ENCODE peak calls at places on chromosomes 13 and 19, in four cellular contexts. G, U, D and C are unnamed samples.

GRCh38 chr13:28049880-28050871 is 50.2 kb downstream of the FLT3 start:
- DNase-seq in G (no peak), U (no peak), D (no peak), C (no peak)

GRCh38 chr19:17475541-17476115 is 5.3 kb downstream of the SLC27A1 start:
- DNase-seq in G (peak; percentile 83), U (peak; percentile 72), D (peak; percentile 74), C (peak; percentile 83)

GRCh38 chr19:16209266-16209665 is 11.6 kb downstream of the AP1M1 start:
- DNase-seq in G (no peak), U (no peak), D (no peak), C (no peak)

GRCh38 chr19:57620673-57621348 is 6.8 kb downstream of the ZNF134 start:
- DNase-seq in G (no peak), U (peak; percentile 18), D (no peak), C (no peak)

GRCh38 chr19:49506575-49507105 is 5.8 kb upstream of the FCGRT start:
- DNase-seq in G (peak; percentile 50), U (peak; percentile 66), D (peak; percentile 61), C (peak; percentile 22)

GRCh38 chr19:4589579-4590410 is 30.3 kb upstream of the SEMA6B start:
- DNase-seq in G (no peak), U (no peak), D (no peak), C (no peak)

GRCh38 chr19:29810504-29810871 is 1.3 kb upstream of the CCNE1 start:
- DNase-seq in G (no peak), U (no peak), D (no peak), C (peak; percentile 2)

GRCh38 chr13:77459616-77460015 is 75.9 kb upstream of the SCEL start:
- DNase-seq in G (no peak), U (no peak), D (no peak), C (no peak)

GRCh38 chr19:5001547-5002131 is 32.7 kb downstream of the KDM4B start:
- DNase-seq in G (no peak), U (peak; percentile 72), D (no peak), C (peak; percentile 25)

GRCh38 chr13:70568571-70568970 is 460.3 kb upstream of the KLHL1 start:
- DNase-seq in G (no peak), U (peak; percentile 53), D (no peak), C (no peak)

GRCh38 chr19:3289971-3290569 is 65.6 kb downstream of the CELF5 start:
- DNase-seq in G (no peak), U (no peak), D (no peak), C (no peak)

GRCh38 chr13:93145199-93145598 is 81.4 kb upstream of the GPC6 start:
- DNase-seq in G (no peak), U (no peak), D (no peak), C (no peak)

GRCh38 chr19:11766597-11767591 is at the start of gene ZNF441:
- DNase-seq in G (peak; percentile 95), U (peak; percentile 96), D (peak; percentile 96), C (peak; percentile 95)

GRCh38 chr13:50580684-50581305 is 262.7 kb downstream of the DLEU7 start:
- DNase-seq in G (no peak), U (peak; percentile 90), D (no peak), C (no peak)

GRCh38 chr13:22189176-22190048 is 518.5 kb downstream of the FGF9 start:
- DNase-seq in G (no peak), U (no peak), D (no peak), C (no peak)

GRCh38 chr13:42047561-42048322 is 706 bp upstream of the DGKH start:
- DNase-seq in G (no peak), U (peak; percentile 79), D (no peak), C (no peak)

GRCh38 chr19:38303517-38304351 is at the start of gene C19orf33:
- DNase-seq in G (no peak), U (no peak), D (no peak), C (no peak)

GRCh38 chr19:30590596-30591229 is 218.5 kb downstream of the ZNF536 start:
- DNase-seq in G (no peak), U (no peak), D (no peak), C (peak; percentile 51)

GRCh38 chr13:73870036-73870741 is 264.0 kb downstream of the KLF12 start:
- DNase-seq in G (no peak), U (peak; percentile 94), D (no peak), C (no peak)

GRCh38 chr13:101949681-101950080 is 452.2 kb downstream of the FGF14 start:
- DNase-seq in G (no peak), U (no peak), D (no peak), C (no peak)

GRCh38 chr13:32851083-32852064 is 164.8 kb upstream of the KL start:
- DNase-seq in G (no peak), U (no peak), D (no peak), C (no peak)

GRCh38 chr13:100541882-100542545 is 46.6 kb downstream of the GGACT start:
- DNase-seq in G (no peak), U (no peak), D (no peak), C (no peak)

GRCh38 chr19:20928371-20928770 is 5.3 kb downstream of the ZNF85 start:
- DNase-seq in G (no peak), U (peak; percentile 73), D (no peak), C (no peak)

GRCh38 chr19:47581605-47582319 is 8.8 kb upstream of the ZNF541 start:
- DNase-seq in G (no peak), U (no peak), D (no peak), C (no peak)

GRCh38 chr19:39915101-39915847 is 19.2 kb downstream of the FCGBP start:
- DNase-seq in G (no peak), U (no peak), D (no peak), C (no peak)

GRCh38 chr13:98570929-98571372 is 6.0 kb downstream of the STK24 start:
- DNase-seq in G (peak; percentile 28), U (no peak), D (no peak), C (no peak)

GRCh38 chr19:7242601-7243258 is 51.5 kb downstream of the INSR start:
- DNase-seq in G (no peak), U (peak; percentile 59), D (no peak), C (no peak)
- H3K27ac ChIP-seq in G (peak overlapping the region; percentile 87), U (no peak overlapping the region), D (peak overlapping the region; percentile 58), C (peak overlapping the region; percentile 57)

GRCh38 chr19:843836-844299 is 3.1 kb downstream of the PRTN3 start:
- DNase-seq in G (no peak), U (no peak), D (no peak), C (no peak)

GRCh38 chr19:843180-843835 is 2.5 kb downstream of the PRTN3 start:
- DNase-seq in G (no peak), U (no peak), D (no peak), C (no peak)

GRCh38 chr19:835201-835810 is 5.5 kb upstream of the PRTN3 start:
- DNase-seq in G (no peak), U (no peak), D (no peak), C (no peak)

GRCh38 chr19:840519-841206 is at the start of gene PRTN3:
- DNase-seq in G (no peak), U (no peak), D (no peak), C (no peak)

GRCh38 chr19:839146-839872 is 1.5 kb upstream of the PRTN3 start:
- DNase-seq in G (no peak), U (no peak), D (no peak), C (no peak)
- H3K27ac ChIP-seq in G (no peak overlapping the region), U (no peak overlapping the region), D (no peak overlapping the region), C (no peak overlapping the region)

GRCh38 chr19:8390617-8390981 is 439 bp downstream of the RAB11B start:
- DNase-seq in G (peak; percentile 97), U (peak; percentile 94), D (peak; percentile 95), C (peak; percentile 97)

GRCh38 chr19:8388612-8388958 is 1.6 kb upstream of the RAB11B start:
- DNase-seq in G (no peak), U (no peak), D (no peak), C (no peak)

GRCh38 chr19:8387688-8388611 is 2.2 kb upstream of the RAB11B start:
- DNase-seq in G (no peak), U (no peak), D (peak; percentile 49), C (no peak)

GRCh38 chr19:8389891-8390616 is at the start of gene RAB11B:
- DNase-seq in G (peak; percentile 100), U (peak; percentile 100), D (peak; percentile 100), C (peak; percentile 98)

GRCh38 chr19:8386990-8387389 is 3.2 kb upstream of the RAB11B start:
- DNase-seq in G (no peak), U (no peak), D (no peak), C (no peak)
- H3K27ac ChIP-seq in G (no peak overlapping the region), U (no peak overlapping the region), D (peak overlapping the region; percentile 71), C (no peak overlapping the region)

GRCh38 chr13:91506759-91507158 is 108.3 kb downstream of the GPC5 start:
- DNase-seq in G (no peak), U (no peak), D (no peak), C (no peak)
- H3K27ac ChIP-seq in G (no peak overlapping the region), U (no peak overlapping the region), D (no peak overlapping the region), C (no peak overlapping the region)